ENCODE peak calls at places on chromosomes 12 and 14, in six cellular contexts. One of them, this sample, is unnamed.

GRCh38 chr12:117047810-117048584 is 51.2 kb downstream of the TESC start:
- DNase-seq in CD4-positive, alpha-beta T cell: no peak
- DNase-seq in H7: peak
- DNase-seq in NCI-H510A treated with DMSO at 0.1 percent for 48 hours: no peak
- DNase-seq in SK-N-SH: no peak
- DNase-seq in activated T-cell treated with anti-CD3 and anti-CD28 coated beads for 1 hour: no peak
- DNase-seq in this sample: no peak

GRCh38 chr14:55129086-55129427 is at the start of gene LGALS3:
- DNase-seq in activated T-cell treated with anti-CD3 and anti-CD28 coated beads for 1 hour: peak
- DNase-seq in H7: peak
- DNase-seq in NCI-H510A treated with DMSO at 0.1 percent for 48 hours: no peak
- DNase-seq in CD4-positive, alpha-beta T cell: no peak
- DNase-seq in SK-N-SH: peak
- DNase-seq in this sample: no peak

GRCh38 chr12:94671917-94672316 is 21.6 kb upstream of the TMCC3 start:
- DNase-seq in CD4-positive, alpha-beta T cell: no peak
- DNase-seq in H7: no peak
- DNase-seq in SK-N-SH: no peak
- DNase-seq in NCI-H510A treated with DMSO at 0.1 percent for 48 hours: no peak
- DNase-seq in activated T-cell treated with anti-CD3 and anti-CD28 coated beads for 1 hour: no peak
- DNase-seq in this sample: no peak

GRCh38 chr12:3186546-3187237 is 109.5 kb downstream of the TSPAN9 start:
- DNase-seq in SK-N-SH: no peak
- DNase-seq in activated T-cell treated with anti-CD3 and anti-CD28 coated beads for 1 hour: no peak
- DNase-seq in H7: no peak
- DNase-seq in CD4-positive, alpha-beta T cell: no peak
- DNase-seq in NCI-H510A treated with DMSO at 0.1 percent for 48 hours: peak
- DNase-seq in this sample: no peak

GRCh38 chr14:99821519-99822165 is 28.4 kb downstream of the EML1 start:
- DNase-seq in H7: no peak
- DNase-seq in CD4-positive, alpha-beta T cell: no peak
- DNase-seq in activated T-cell treated with anti-CD3 and anti-CD28 coated beads for 1 hour: no peak
- DNase-seq in NCI-H510A treated with DMSO at 0.1 percent for 48 hours: peak
- DNase-seq in SK-N-SH: peak
- DNase-seq in this sample: no peak

GRCh38 chr14:79581912-79582576 is 629.3 kb downstream of the DIO2 start:
- DNase-seq in NCI-H510A treated with DMSO at 0.1 percent for 48 hours: no peak
- DNase-seq in H7: no peak
- DNase-seq in activated T-cell treated with anti-CD3 and anti-CD28 coated beads for 1 hour: no peak
- DNase-seq in SK-N-SH: no peak
- DNase-seq in CD4-positive, alpha-beta T cell: no peak
- DNase-seq in this sample: no peak

GRCh38 chr12:53217049-53217929 is 10.2 kb upstream of the ITGB7 start:
- DNase-seq in H7: peak
- DNase-seq in CD4-positive, alpha-beta T cell: no peak
- DNase-seq in activated T-cell treated with anti-CD3 and anti-CD28 coated beads for 1 hour: no peak
- DNase-seq in SK-N-SH: no peak
- DNase-seq in NCI-H510A treated with DMSO at 0.1 percent for 48 hours: no peak
- DNase-seq in this sample: no peak

GRCh38 chr14:23559010-23559920 is 3.2 kb downstream of the THTPA start:
- DNase-seq in CD4-positive, alpha-beta T cell: peak
- DNase-seq in NCI-H510A treated with DMSO at 0.1 percent for 48 hours: peak
- DNase-seq in activated T-cell treated with anti-CD3 and anti-CD28 coated beads for 1 hour: peak
- DNase-seq in H7: peak
- DNase-seq in SK-N-SH: peak
- DNase-seq in this sample: peak

GRCh38 chr12:77845831-77846230 is 15.1 kb downstream of the NAV3 start:
- DNase-seq in NCI-H510A treated with DMSO at 0.1 percent for 48 hours: no peak
- DNase-seq in SK-N-SH: no peak
- DNase-seq in H7: no peak
- DNase-seq in CD4-positive, alpha-beta T cell: no peak
- DNase-seq in activated T-cell treated with anti-CD3 and anti-CD28 coated beads for 1 hour: no peak
- DNase-seq in this sample: no peak

GRCh38 chr12:998020-998874 is 7.2 kb downstream of the ERC1 start:
- DNase-seq in CD4-positive, alpha-beta T cell: no peak
- DNase-seq in SK-N-SH: no peak
- DNase-seq in activated T-cell treated with anti-CD3 and anti-CD28 coated beads for 1 hour: no peak
- DNase-seq in H7: no peak
- DNase-seq in NCI-H510A treated with DMSO at 0.1 percent for 48 hours: no peak
- DNase-seq in this sample: no peak

GRCh38 chr14:65168840-65169239 is 66.5 kb upstream of the MAX start:
- DNase-seq in SK-N-SH: no peak
- DNase-seq in activated T-cell treated with anti-CD3 and anti-CD28 coated beads for 1 hour: no peak
- DNase-seq in CD4-positive, alpha-beta T cell: no peak
- DNase-seq in NCI-H510A treated with DMSO at 0.1 percent for 48 hours: no peak
- DNase-seq in H7: no peak
- DNase-seq in this sample: no peak

GRCh38 chr14:85414142-85414541 is 115.8 kb upstream of the FLRT2 start:
- DNase-seq in SK-N-SH: no peak
- DNase-seq in H7: no peak
- DNase-seq in CD4-positive, alpha-beta T cell: no peak
- DNase-seq in NCI-H510A treated with DMSO at 0.1 percent for 48 hours: no peak
- DNase-seq in activated T-cell treated with anti-CD3 and anti-CD28 coated beads for 1 hour: no peak
- DNase-seq in this sample: no peak

GRCh38 chr12:578743-579449 is 84.3 kb downstream of the NINJ2 start:
- DNase-seq in H7: peak
- DNase-seq in SK-N-SH: no peak
- DNase-seq in NCI-H510A treated with DMSO at 0.1 percent for 48 hours: no peak
- DNase-seq in activated T-cell treated with anti-CD3 and anti-CD28 coated beads for 1 hour: no peak
- DNase-seq in CD4-positive, alpha-beta T cell: no peak
- DNase-seq in this sample: no peak

GRCh38 chr12:120361506-120362208 is 7.3 kb downstream of the MSI1 start:
- DNase-seq in H7: peak
- DNase-seq in NCI-H510A treated with DMSO at 0.1 percent for 48 hours: no peak
- DNase-seq in activated T-cell treated with anti-CD3 and anti-CD28 coated beads for 1 hour: no peak
- DNase-seq in CD4-positive, alpha-beta T cell: no peak
- DNase-seq in SK-N-SH: peak
- DNase-seq in this sample: peak

GRCh38 chr12:106672308-106673085 is 89.7 kb downstream of the RFX4 start:
- DNase-seq in CD4-positive, alpha-beta T cell: no peak
- DNase-seq in H7: peak
- DNase-seq in NCI-H510A treated with DMSO at 0.1 percent for 48 hours: no peak
- DNase-seq in SK-N-SH: no peak
- DNase-seq in activated T-cell treated with anti-CD3 and anti-CD28 coated beads for 1 hour: no peak
- DNase-seq in this sample: no peak

GRCh38 chr14:55139696-55140509 is 10.9 kb downstream of the LGALS3 start:
- DNase-seq in SK-N-SH: peak
- DNase-seq in H7: no peak
- DNase-seq in NCI-H510A treated with DMSO at 0.1 percent for 48 hours: no peak
- DNase-seq in activated T-cell treated with anti-CD3 and anti-CD28 coated beads for 1 hour: no peak
- DNase-seq in CD4-positive, alpha-beta T cell: no peak
- DNase-seq in this sample: no peak

GRCh38 chr12:123150273-123150803 is 552 bp downstream of the PITPNM2 start:
- DNase-seq in SK-N-SH: peak
- DNase-seq in activated T-cell treated with anti-CD3 and anti-CD28 coated beads for 1 hour: no peak
- DNase-seq in CD4-positive, alpha-beta T cell: no peak
- DNase-seq in H7: peak
- DNase-seq in NCI-H510A treated with DMSO at 0.1 percent for 48 hours: peak
- DNase-seq in this sample: no peak

GRCh38 chr14:21923820-21924219 is 250.2 kb upstream of the OR4E1 start:
- DNase-seq in H7: no peak
- DNase-seq in activated T-cell treated with anti-CD3 and anti-CD28 coated beads for 1 hour: peak
- DNase-seq in CD4-positive, alpha-beta T cell: no peak
- DNase-seq in SK-N-SH: no peak
- DNase-seq in NCI-H510A treated with DMSO at 0.1 percent for 48 hours: no peak
- DNase-seq in this sample: no peak

GRCh38 chr14:75978249-75978731 is 3.5 kb downstream of the TGFB3 start:
- DNase-seq in SK-N-SH: peak
- DNase-seq in CD4-positive, alpha-beta T cell: no peak
- DNase-seq in activated T-cell treated with anti-CD3 and anti-CD28 coated beads for 1 hour: no peak
- DNase-seq in H7: peak
- DNase-seq in NCI-H510A treated with DMSO at 0.1 percent for 48 hours: no peak
- DNase-seq in this sample: no peak

GRCh38 chr12:16348435-16349131 is 1.1 kb downstream of the MGST1 start:
- DNase-seq in CD4-positive, alpha-beta T cell: no peak
- DNase-seq in SK-N-SH: no peak
- DNase-seq in NCI-H510A treated with DMSO at 0.1 percent for 48 hours: peak
- DNase-seq in H7: no peak
- DNase-seq in activated T-cell treated with anti-CD3 and anti-CD28 coated beads for 1 hour: no peak
- DNase-seq in this sample: peak

GRCh38 chr14:70753518-70753953 is 55.8 kb downstream of the MAP3K9 start:
- DNase-seq in H7: no peak
- DNase-seq in SK-N-SH: no peak
- DNase-seq in CD4-positive, alpha-beta T cell: no peak
- DNase-seq in activated T-cell treated with anti-CD3 and anti-CD28 coated beads for 1 hour: no peak
- DNase-seq in NCI-H510A treated with DMSO at 0.1 percent for 48 hours: no peak
- DNase-seq in this sample: no peak

This sample was measured in D341Med.